ENCODE peak calls at places on chromosomes 16 and 17, in five cellular contexts. One of them, this sample, is unnamed.

GRCh38 chr17:35079547-35079946 is 16.0 kb upstream of the RFFL start:
- DNase-seq in upper lobe of left lung: no peak
- DNase-seq in stomach: no peak
- DNase-seq in HCT116: no peak
- DNase-seq in GM12891: no peak
- DNase-seq in this sample: no peak

GRCh38 chr17:57946798-57947358 is 8.3 kb downstream of the CUEDC1 start:
- DNase-seq in stomach: peak
- DNase-seq in HCT116: no peak
- DNase-seq in GM12891: peak
- DNase-seq in upper lobe of left lung: peak
- DNase-seq in this sample: peak

GRCh38 chr16:11032922-11033291 is 88.5 kb downstream of the CLEC16A start:
- DNase-seq in stomach: peak
- DNase-seq in GM12891: no peak
- DNase-seq in HCT116: no peak
- DNase-seq in upper lobe of left lung: no peak
- DNase-seq in this sample: no peak

GRCh38 chr16:89017956-89018604 is 41.1 kb upstream of the CBFA2T3 start:
- DNase-seq in GM12891: no peak
- DNase-seq in upper lobe of left lung: no peak
- DNase-seq in HCT116: no peak
- DNase-seq in stomach: no peak
- DNase-seq in this sample: no peak

GRCh38 chr17:79009397-79010303 is at the start of gene CANT1:
- DNase-seq in upper lobe of left lung: peak
- DNase-seq in stomach: peak
- DNase-seq in GM12891: peak
- DNase-seq in HCT116: peak
- DNase-seq in this sample: peak

GRCh38 chr16:28321700-28322411 is 29.5 kb downstream of the SBK1 start:
- DNase-seq in upper lobe of left lung: no peak
- DNase-seq in stomach: no peak
- DNase-seq in HCT116: peak
- DNase-seq in GM12891: peak
- DNase-seq in this sample: peak

GRCh38 chr17:43734376-43734775 is 24.2 kb downstream of the SOST start:
- DNase-seq in HCT116: no peak
- DNase-seq in upper lobe of left lung: no peak
- DNase-seq in GM12891: no peak
- DNase-seq in stomach: no peak
- DNase-seq in this sample: no peak

GRCh38 chr17:51487947-51488346 is 227.6 kb downstream of the UTP18 start:
- DNase-seq in stomach: no peak
- DNase-seq in upper lobe of left lung: no peak
- DNase-seq in GM12891: no peak
- DNase-seq in HCT116: peak
- DNase-seq in this sample: no peak

GRCh38 chr17:63911657-63912100 is 621 bp upstream of the CSHL1 start:
- DNase-seq in upper lobe of left lung: no peak
- DNase-seq in stomach: peak
- DNase-seq in HCT116: peak
- DNase-seq in GM12891: no peak
- DNase-seq in this sample: peak

GRCh38 chr17:48646183-48647102 is 20.3 kb upstream of the HOXB9 start:
- DNase-seq in GM12891: no peak
- DNase-seq in upper lobe of left lung: no peak
- DNase-seq in HCT116: peak
- DNase-seq in stomach: no peak
- DNase-seq in this sample: peak

GRCh38 chr16:81823111-81823510 is 44.0 kb downstream of the PLCG2 start:
- DNase-seq in GM12891: no peak
- DNase-seq in stomach: peak
- DNase-seq in HCT116: no peak
- DNase-seq in upper lobe of left lung: peak
- DNase-seq in this sample: no peak

GRCh38 chr17:75571197-75571884 is 16.3 kb upstream of the MYO15B start:
- DNase-seq in stomach: peak
- DNase-seq in GM12891: peak
- DNase-seq in HCT116: no peak
- DNase-seq in upper lobe of left lung: peak
- DNase-seq in this sample: peak

GRCh38 chr16:89123001-89123830 is 29.6 kb downstream of the ACSF3 start:
- DNase-seq in upper lobe of left lung: no peak
- DNase-seq in HCT116: no peak
- DNase-seq in GM12891: no peak
- DNase-seq in stomach: no peak
- DNase-seq in this sample: no peak

GRCh38 chr17:8822401-8823035 is 23.4 kb upstream of the MFSD6L start:
- DNase-seq in GM12891: no peak
- DNase-seq in stomach: no peak
- DNase-seq in upper lobe of left lung: no peak
- DNase-seq in HCT116: no peak
- DNase-seq in this sample: no peak

GRCh38 chr17:81402530-81402941 is 7.3 kb downstream of the BAHCC1 start:
- DNase-seq in upper lobe of left lung: no peak
- DNase-seq in stomach: no peak
- DNase-seq in HCT116: no peak
- DNase-seq in GM12891: no peak
- DNase-seq in this sample: no peak
- TF ChIP-seq POLR2AphosphoS5 in upper lobe of left lung: no peak
- TF ChIP-seq POLR2AphosphoS5 in stomach: no peak
- TF ChIP-seq POLR2AphosphoS5 in HCT116: no peak
- TF ChIP-seq POLR2AphosphoS5 in GM12891: no peak
- TF ChIP-seq POLR2AphosphoS5 in this sample: no peak

GRCh38 chr16:2770057-2770780 is 6.9 kb downstream of the ELOB start:
- DNase-seq in HCT116: no peak
- DNase-seq in GM12891: no peak
- DNase-seq in stomach: no peak
- DNase-seq in upper lobe of left lung: no peak
- DNase-seq in this sample: no peak

GRCh38 chr16:2769100-2769529 is 8.0 kb downstream of the ELOB start:
- DNase-seq in stomach: no peak
- DNase-seq in HCT116: no peak
- DNase-seq in GM12891: no peak
- DNase-seq in upper lobe of left lung: no peak
- DNase-seq in this sample: no peak

GRCh38 chr16:2770781-2771111 is 6.3 kb downstream of the ELOB start:
- DNase-seq in stomach: no peak
- DNase-seq in HCT116: no peak
- DNase-seq in GM12891: no peak
- DNase-seq in upper lobe of left lung: no peak
- DNase-seq in this sample: no peak

GRCh38 chr16:2768403-2769089 is 8.5 kb downstream of the ELOB start:
- DNase-seq in stomach: no peak
- DNase-seq in HCT116: no peak
- DNase-seq in GM12891: no peak
- DNase-seq in upper lobe of left lung: no peak
- DNase-seq in this sample: no peak

GRCh38 chr16:2769675-2770056 is 7.4 kb downstream of the ELOB start:
- DNase-seq in HCT116: no peak
- DNase-seq in GM12891: no peak
- DNase-seq in upper lobe of left lung: peak
- DNase-seq in stomach: peak
- DNase-seq in this sample: no peak
- TF ChIP-seq POLR2A in HCT116: no peak
- TF ChIP-seq POLR2A in GM12891: no peak
- TF ChIP-seq POLR2A in upper lobe of left lung: no peak
- TF ChIP-seq POLR2A in stomach: no peak
- TF ChIP-seq POLR2A in this sample: no peak

DNA sequence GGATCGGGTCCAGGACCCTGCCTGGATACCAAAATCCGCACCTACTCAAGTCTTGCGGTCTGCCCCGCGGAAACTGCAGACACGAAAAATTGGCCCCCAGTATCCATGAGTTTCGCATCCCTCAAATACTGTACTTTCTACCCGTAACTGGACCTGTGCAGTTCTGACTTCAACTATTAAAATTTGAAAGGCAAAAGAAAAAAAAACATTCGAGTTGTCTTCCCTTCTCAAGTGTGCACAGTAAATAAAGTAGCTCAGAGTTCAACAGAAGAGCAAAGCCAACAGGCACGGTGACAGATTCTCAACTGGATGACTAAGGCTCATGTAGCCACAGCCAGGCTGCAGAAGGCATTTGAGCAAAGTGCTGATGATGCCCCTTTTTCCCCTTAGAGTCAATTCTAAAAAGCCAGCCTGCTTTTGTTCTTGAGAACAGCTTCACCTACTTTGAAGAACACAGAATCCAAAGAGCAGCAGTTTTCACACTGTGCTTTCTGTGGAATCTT is 32.5 kb downstream of the MARF1 start:
- DNase-seq in GM12891: no peak
- DNase-seq in upper lobe of left lung: no peak
- DNase-seq in stomach: no peak
- DNase-seq in HCT116: no peak
- DNase-seq in this sample: no peak
- TF ChIP-seq POLR2AphosphoS5 in GM12891: no peak
- TF ChIP-seq POLR2AphosphoS5 in upper lobe of left lung: no peak
- TF ChIP-seq POLR2AphosphoS5 in stomach: no peak
- TF ChIP-seq POLR2AphosphoS5 in HCT116: no peak
- TF ChIP-seq POLR2AphosphoS5 in this sample: no peak

DNA sequence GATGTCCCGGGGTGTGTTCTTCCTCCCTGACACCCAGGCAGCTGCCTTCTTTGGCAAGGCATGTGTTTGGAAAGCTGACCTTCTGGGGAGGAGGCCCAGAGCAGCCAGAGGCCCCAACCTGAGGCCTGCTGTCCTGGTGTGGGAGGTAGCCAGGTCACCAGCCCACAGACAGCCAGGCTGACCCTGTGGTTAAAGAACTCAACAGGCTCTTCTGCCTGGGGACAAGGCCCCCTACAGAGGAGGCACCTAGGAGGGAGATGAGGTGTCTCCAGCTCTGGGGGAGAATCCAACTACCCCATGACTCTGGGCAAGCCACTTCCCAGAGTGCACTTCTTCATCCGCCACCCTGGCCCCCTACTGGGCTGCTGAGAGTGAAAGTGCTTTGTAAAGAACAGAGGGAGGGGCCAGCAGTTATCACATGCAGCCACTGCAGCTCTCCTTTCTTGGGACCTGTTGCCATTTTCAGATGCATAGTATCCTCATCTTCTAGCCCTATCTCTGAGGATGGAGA is 13.1 kb upstream of the SREBF1 start:
- DNase-seq in HCT116: no peak
- DNase-seq in stomach: peak
- DNase-seq in GM12891: peak
- DNase-seq in upper lobe of left lung: peak
- DNase-seq in this sample: peak
- TF ChIP-seq POLR2A in HCT116: no peak
- TF ChIP-seq POLR2A in stomach: no peak
- TF ChIP-seq POLR2A in GM12891: peak
- TF ChIP-seq POLR2A in upper lobe of left lung: no peak
- TF ChIP-seq POLR2A in this sample: no peak

DNA sequence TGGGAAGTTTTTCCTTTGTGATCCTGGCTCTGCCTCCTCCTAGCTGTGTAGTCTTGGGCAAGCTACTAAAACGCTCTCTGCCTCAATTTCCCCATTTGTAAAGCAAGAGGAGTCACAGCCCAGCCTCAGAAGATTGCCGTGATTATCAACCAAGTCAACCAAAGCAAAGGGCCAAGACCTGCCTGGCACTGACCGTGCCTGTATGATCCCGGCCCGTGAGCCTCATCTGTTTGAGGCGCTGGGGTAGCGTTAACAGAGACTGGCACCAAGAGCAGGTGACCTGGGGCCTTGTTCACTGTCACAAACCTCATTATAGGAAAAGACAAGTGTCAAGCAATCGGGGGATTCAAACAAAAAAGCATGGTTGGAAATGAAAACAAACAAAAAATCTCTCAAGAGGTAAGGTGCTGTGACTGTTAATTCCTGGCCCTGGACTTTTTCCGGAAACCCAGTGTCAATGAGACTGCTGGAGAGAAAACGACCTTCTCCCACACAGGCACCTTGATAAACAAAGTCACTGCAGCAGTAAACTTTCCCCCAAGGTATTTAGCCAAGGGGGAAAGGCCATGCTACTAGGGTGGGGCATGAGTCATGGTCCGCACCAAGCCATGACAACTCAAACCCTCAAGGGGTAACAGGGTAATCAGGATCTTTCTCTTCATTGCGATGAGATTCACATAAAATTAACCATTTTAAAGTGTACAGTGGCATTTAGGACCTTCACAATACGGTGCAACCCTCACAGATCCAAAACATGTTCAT is 5.4 kb downstream of the MEAK7 start:
- DNase-seq in upper lobe of left lung: peak
- DNase-seq in HCT116: no peak
- DNase-seq in stomach: no peak
- DNase-seq in GM12891: no peak
- DNase-seq in this sample: no peak
- TF ChIP-seq POLR2AphosphoS5 in upper lobe of left lung: no peak
- TF ChIP-seq POLR2AphosphoS5 in HCT116: no peak
- TF ChIP-seq POLR2AphosphoS5 in stomach: no peak
- TF ChIP-seq POLR2AphosphoS5 in GM12891: no peak
- TF ChIP-seq POLR2AphosphoS5 in this sample: no peak

This sample was measured in GM12892.